ENCODE peak calls at places on chromosomes 5 and 9, in ten cellular contexts. G is prostate gland, P is nephron progenitor cell, D is fibroblast of mammary gland, U is colonic mucosa, S is lower lobe of right lung, A is neural crest cell, Z is PC-3, W is AG09309, O is endothelial cell. V is an unnamed sample.

GRCh38 chr5:114179134-114179533 is 182.7 kb upstream of the KCNN2 start:
- DNase-seq in G (no peak), P (no peak), D (no peak), U (no peak), S (no peak), A (no peak), Z (no peak), W (no peak), O (no peak), V (no peak)

GRCh38 chr5:134119720-134120119 is 5.2 kb downstream of the TCF7 start:
- DNase-seq in G (no peak), P (no peak), D (no peak), U (no peak), S (no peak), A (no peak), Z (no peak), W (no peak), O (no peak), V (no peak)

GRCh38 chr5:93598141-93598996 is 15.3 kb downstream of the NR2F1 start:
- DNase-seq in G (no peak), P (peak; percentile 42), D (no peak), U (no peak), S (no peak), A (no peak), Z (no peak), W (no peak), O (no peak), V (no peak)

GRCh38 chr5:149352169-149352568 is 5.7 kb upstream of the PCYOX1L start:
- DNase-seq in G (no peak), P (no peak), D (no peak), U (no peak), S (no peak), A (no peak), Z (no peak), W (no peak), O (no peak), V (no peak)

GRCh38 chr9:75185585-75186170 is 97.4 kb downstream of the OSTF1 start:
- DNase-seq in G (peak; percentile 13), P (peak; percentile 57), D (peak; percentile 32), U (peak; percentile 65), S (peak; percentile 54), A (peak; percentile 42), Z (peak; percentile 27), W (no peak), O (peak; percentile 64), V (peak; percentile 58)

GRCh38 chr9:104911029-104911607 is 16.8 kb downstream of the ABCA1 start:
- DNase-seq in G (no peak), P (no peak), D (peak; percentile 76), U (no peak), S (no peak), A (no peak), Z (peak; percentile 48), W (no peak), O (no peak), V (no peak)

GRCh38 chr9:93976973-93977372 is 21.8 kb upstream of the BARX1 start:
- DNase-seq in G (no peak), P (no peak), D (no peak), U (no peak), S (no peak), A (no peak), Z (peak; percentile 41), W (no peak), O (no peak), V (no peak)

GRCh38 chr9:136795027-136795402 is 1.1 kb upstream of the CCDC183 start:
- DNase-seq in G (no peak), P (no peak), D (no peak), U (no peak), S (no peak), A (no peak), Z (no peak), W (no peak), O (no peak), V (no peak)

GRCh38 chr9:4905135-4905490 is 80.0 kb upstream of the JAK2 start:
- DNase-seq in G (no peak), P (no peak), D (no peak), U (no peak), S (no peak), A (no peak), Z (no peak), W (no peak), O (no peak), V (peak; percentile 18)

GRCh38 chr5:1324719-1325190 is 20.1 kb downstream of the CLPTM1L start:
- DNase-seq in G (no peak), P (no peak), D (no peak), U (no peak), S (no peak), A (no peak), Z (no peak), W (no peak), O (no peak), V (no peak)

GRCh38 chr5:6362846-6363245 is 15.5 kb downstream of the MED10 start:
- DNase-seq in G (no peak), P (no peak), D (no peak), U (no peak), S (no peak), A (no peak), Z (no peak), W (no peak), O (no peak), V (no peak)

GRCh38 chr5:2542026-2542425 is 209.5 kb downstream of the IRX2 start:
- DNase-seq in G (no peak), P (no peak), D (no peak), U (no peak), S (no peak), A (no peak), Z (no peak), W (no peak), O (no peak), V (no peak)

GRCh38 chr9:18594837-18595236 is 120.9 kb downstream of the ADAMTSL1 start:
- DNase-seq in G (no peak), P (no peak), D (peak; percentile 58), U (no peak), S (no peak), A (no peak), Z (no peak), W (no peak), O (no peak), V (no peak)

GRCh38 chr5:75630875-75631274 is 19.6 kb downstream of the ANKDD1B start:
- DNase-seq in G (no peak), P (no peak), D (no peak), U (no peak), S (no peak), A (no peak), Z (no peak), W (no peak), O (no peak), V (no peak)

GRCh38 chr5:14669975-14670374 is 5.5 kb downstream of the OTULIN start:
- DNase-seq in G (no peak), P (no peak), D (peak; percentile 48), U (no peak), S (no peak), A (no peak), Z (peak; percentile 64), W (no peak), O (no peak), V (no peak)

GRCh38 chr9:121944741-121945191 is 148.3 kb downstream of the TTLL11 start:
- DNase-seq in G (no peak), P (no peak), D (peak; percentile 82), U (no peak), S (no peak), A (no peak), Z (peak; percentile 89), W (peak; percentile 68), O (no peak), V (no peak)

GRCh38 chr5:142783601-142784291 is 13.6 kb downstream of the ARHGAP26 start:
- DNase-seq in G (no peak), P (peak; percentile 15), D (peak; percentile 45), U (no peak), S (no peak), A (no peak), Z (no peak), W (no peak), O (no peak), V (peak; percentile 71)

GRCh38 chr5:90645024-90645610 is 86.5 kb downstream of the ADGRV1 start:
- DNase-seq in G (no peak), P (peak; percentile 31), D (peak; percentile 1), U (no peak), S (no peak), A (no peak), Z (no peak), W (no peak), O (no peak), V (no peak)

GRCh38 chr9:121985792-121986494 is 107.2 kb downstream of the TTLL11 start:
- DNase-seq in G (no peak), P (no peak), D (no peak), U (no peak), S (no peak), A (no peak), Z (no peak), W (no peak), O (no peak), V (no peak)

GRCh38 chr5:176733586-176734262 is 76.6 kb upstream of the UNC5A start:
- DNase-seq in G (no peak), P (no peak), D (peak; percentile 11), U (no peak), S (no peak), A (no peak), Z (no peak), W (no peak), O (no peak), V (no peak)

GRCh38 chr5:54663876-54664275 is 146.3 kb downstream of the SNX18 start:
- DNase-seq in G (no peak), P (no peak), D (peak; percentile 91), U (no peak), S (no peak), A (no peak), Z (peak; percentile 43), W (peak; percentile 91), O (no peak), V (no peak)

GRCh38 chr9:86945868-86946711 is 1.2 kb downstream of the GAS1 start:
- DNase-seq in G (peak; percentile 68), P (peak; percentile 60), D (peak; percentile 68), U (peak; percentile 35), S (peak; percentile 68), A (peak; percentile 48), Z (peak; percentile 30), W (no peak), O (peak; percentile 72), V (peak; percentile 90)
- TF ChIP-seq CTCF in G (no peak), P (no peak), D (no peak), U (no peak), S (no peak), A (peak; percentile 32), Z (no peak), W (peak; percentile 5), O (no peak), V (peak; percentile 27)

GRCh38 chr5:110809006-110809405 is 70.2 kb downstream of the SLC25A46 start:
- DNase-seq in G (no peak), P (no peak), D (peak; percentile 11), U (no peak), S (no peak), A (no peak), Z (peak; percentile 7), W (no peak), O (no peak), V (no peak)
- TF ChIP-seq CTCF in G (no peak), P (no peak), D (no peak), U (no peak), S (no peak), A (no peak), Z (no peak), W (no peak), O (no peak), V (no peak)

GRCh38 chr9:99358668-99359067 is 136.6 kb downstream of the SEC61B start:
- DNase-seq in G (no peak), P (no peak), D (no peak), U (no peak), S (no peak), A (no peak), Z (no peak), W (no peak), O (no peak), V (no peak)
- TF ChIP-seq CTCF in G (no peak), P (no peak), D (no peak), U (no peak), S (no peak), A (no peak), Z (no peak), W (no peak), O (no peak), V (no peak)

GRCh38 chr5:163459888-163460561 is at the start of gene NUDCD2:
- DNase-seq in G (peak; percentile 96), P (peak; percentile 96), D (peak; percentile 99), U (peak; percentile 97), S (peak; percentile 97), A (peak; percentile 93), Z (peak; percentile 98), W (peak; percentile 97), O (peak; percentile 94), V (peak; percentile 98)
- TF ChIP-seq CTCF in G (no peak), P (no peak), D (no peak), U (no peak), S (peak; percentile 28), A (peak; percentile 46), Z (peak; percentile 49), W (peak; percentile 24), O (no peak), V (peak; percentile 32)